ENCODE peak calls at places on chromosomes 16 and 17, in six cellular contexts. T is aorta, S is Peyer's patch, J is IMR-90, W is neuronal stem cell, V is thoracic aorta. H is an unnamed sample.
A peak's percentile ranks its signal among the peaks of the same experiment; 100 is the strongest.

GRCh38 chr17:41943492-41943891 is 13.1 kb downstream of the ODAD4 start:
- DNase-seq in S (no peak), J (no peak), T (no peak), W (no peak), V (no peak), H (no peak)

GRCh38 chr16:52466998-52467397 is 79.9 kb downstream of the TOX3 start:
- DNase-seq in J (no peak), V (no peak), S (no peak), T (no peak), W (no peak), H (no peak)

GRCh38 chr17:65170839-65171238 is 33.7 kb downstream of the RGS9 start:
- DNase-seq in J (peak; percentile 55), S (no peak), V (no peak), T (peak; percentile 63), W (no peak), H (no peak)

GRCh38 chr17:4530799-4531730 is 24.1 kb downstream of the MYBBP1A start:
- DNase-seq in J (no peak), V (no peak), W (no peak), T (no peak), S (no peak), H (no peak)

GRCh38 chr17:41695954-41696720 is 7.5 kb downstream of the EIF1 start:
- DNase-seq in S (no peak), V (no peak), W (peak; percentile 70), T (peak; percentile 73), J (peak; percentile 83), H (peak; percentile 82)

GRCh38 chr17:8292639-8293395 is 2.4 kb downstream of the SLC25A35 start:
- DNase-seq in W (no peak), V (no peak), J (no peak), T (no peak), S (no peak), H (no peak)

GRCh38 chr17:78356163-78356713 is 3.6 kb downstream of the SOCS3 start:
- DNase-seq in J (peak; percentile 98), V (no peak), W (no peak), T (peak; percentile 76), S (no peak), H (peak; percentile 86)

GRCh38 chr17:17214646-17215436 is 8.7 kb upstream of the PLD6 start:
- DNase-seq in J (no peak), T (no peak), V (no peak), S (no peak), W (no peak), H (no peak)

GRCh38 chr16:29994613-29995329 is 646 bp downstream of the HIRIP3 start:
- DNase-seq in J (peak; percentile 66), S (peak; percentile 91), V (no peak), T (peak; percentile 66), W (no peak), H (no peak)

GRCh38 chr17:55765472-55765871 is 14.6 kb downstream of the PCTP start:
- DNase-seq in J (no peak), T (no peak), S (no peak), W (no peak), V (no peak), H (no peak)

GRCh38 chr17:28261219-28261618 is 57.8 kb upstream of the TMEM97 start:
- DNase-seq in T (no peak), J (no peak), W (no peak), S (no peak), V (no peak), H (no peak)

GRCh38 chr17:56262854-56263253 is 109.6 kb downstream of the ANKFN1 start:
- DNase-seq in J (peak; percentile 7), T (no peak), S (no peak), V (no peak), W (peak; percentile 23), H (no peak)

GRCh38 chr16:50183316-50183715 is 30.2 kb downstream of the TENT4B start:
- DNase-seq in S (no peak), W (no peak), J (peak; percentile 78), V (no peak), T (no peak), H (no peak)

GRCh38 chr16:14015948-14016347 is 55.2 kb upstream of the MRTFB start:
- DNase-seq in W (no peak), T (peak; percentile 64), S (no peak), J (peak; percentile 90), V (no peak), H (no peak)

GRCh38 chr16:75476817-75477216 is 12.3 kb upstream of the TMEM170A start:
- DNase-seq in W (no peak), S (no peak), T (no peak), V (no peak), J (no peak), H (no peak)

GRCh38 chr17:52159159-52159809 is 770 bp upstream of the CA10 start:
- DNase-seq in W (no peak), V (no peak), T (no peak), S (no peak), J (no peak), H (no peak)

GRCh38 chr17:81251943-81252301 is 12.8 kb downstream of the NDUFAF8 start:
- DNase-seq in W (no peak), T (no peak), J (no peak), V (no peak), S (peak; percentile 73), H (no peak)

GRCh38 chr17:81251091-81251942 is 12.2 kb downstream of the NDUFAF8 start:
- DNase-seq in T (no peak), V (no peak), S (peak; percentile 87), J (no peak), W (no peak), H (no peak)

GRCh38 chr17:81254955-81255717 is 16.0 kb downstream of the NDUFAF8 start:
- DNase-seq in V (no peak), T (peak; percentile 88), J (peak; percentile 82), S (peak; percentile 88), W (no peak), H (no peak)

GRCh38 chr17:81252336-81253329 is 13.5 kb downstream of the NDUFAF8 start:
- DNase-seq in J (no peak), T (no peak), S (no peak), W (no peak), V (no peak), H (no peak)

DNA sequence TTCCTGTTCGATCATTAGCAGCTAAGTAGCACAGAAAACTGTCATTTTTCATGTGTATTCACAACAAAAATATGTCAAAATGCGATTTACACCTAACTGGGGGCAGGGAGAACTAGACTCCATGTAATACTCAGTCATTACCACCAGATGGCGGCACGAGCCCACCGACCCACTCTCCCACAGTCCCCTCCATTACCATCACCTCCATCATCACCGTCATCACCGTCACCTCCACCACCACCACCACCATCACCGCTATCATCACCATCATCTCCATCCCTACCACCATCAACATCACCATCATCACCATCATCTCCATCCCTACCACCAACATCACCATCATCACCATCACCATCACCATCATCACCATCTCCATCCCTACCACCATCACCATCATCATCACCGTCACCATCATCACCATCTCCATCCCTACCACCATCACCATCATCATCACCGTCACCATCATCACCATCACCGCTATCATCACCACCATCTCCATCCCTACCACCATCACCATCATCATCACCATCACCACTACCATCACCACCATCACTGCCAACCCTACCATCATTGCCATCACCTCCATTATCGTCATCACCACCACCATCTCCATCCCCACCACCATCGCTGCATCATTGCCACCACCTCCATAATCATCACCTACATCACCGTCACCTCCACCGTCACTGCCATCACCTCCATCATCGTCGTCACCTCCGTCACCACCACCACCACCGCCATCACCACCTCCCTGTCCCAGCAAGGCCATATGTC is 14.4 kb downstream of the NDUFAF8 start:
- DNase-seq in J (peak; percentile 31), S (no peak), V (no peak), T (no peak), W (no peak), H (peak; percentile 59)
- H3K27ac ChIP-seq in J (no peak overlapping the region), S (no peak overlapping the region), V (no peak overlapping the region), T (no peak overlapping the region), W (no peak overlapping the region), H (no peak overlapping the region)

DNA sequence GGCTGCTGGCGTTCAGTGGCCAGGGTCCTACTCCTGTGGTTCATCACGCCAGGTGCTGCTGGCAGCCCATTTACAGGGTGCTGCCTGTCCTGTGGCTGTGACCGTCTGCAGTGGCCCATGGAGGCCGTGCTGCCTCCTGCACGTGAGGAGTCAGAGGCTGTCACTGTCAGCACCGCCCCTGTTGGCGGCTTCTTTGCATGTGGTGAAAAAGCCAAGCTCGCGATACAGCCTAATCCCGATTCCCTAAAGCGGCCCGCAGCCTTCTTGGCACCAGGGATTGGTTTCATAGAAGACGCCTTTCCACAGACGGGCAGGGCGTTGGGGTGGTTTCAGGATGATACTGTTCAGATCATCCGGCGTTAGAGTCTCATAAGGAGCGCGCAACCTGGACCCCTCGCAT is 35.3 kb downstream of the RAB11FIP3 start:
- DNase-seq in W (no peak), J (no peak), S (no peak), T (no peak), V (no peak), H (no peak)
- H3K4me1 ChIP-seq in W (peaks cover 8% of the 10 kb centered on the region), J (peaks cover 9% of the 10 kb centered on the region), S (no peaks in the 10 kb centered on the region), T (no peaks in the 10 kb centered on the region), V (peaks cover 12% of the 10 kb centered on the region), H (no peaks in the 10 kb centered on the region)

DNA sequence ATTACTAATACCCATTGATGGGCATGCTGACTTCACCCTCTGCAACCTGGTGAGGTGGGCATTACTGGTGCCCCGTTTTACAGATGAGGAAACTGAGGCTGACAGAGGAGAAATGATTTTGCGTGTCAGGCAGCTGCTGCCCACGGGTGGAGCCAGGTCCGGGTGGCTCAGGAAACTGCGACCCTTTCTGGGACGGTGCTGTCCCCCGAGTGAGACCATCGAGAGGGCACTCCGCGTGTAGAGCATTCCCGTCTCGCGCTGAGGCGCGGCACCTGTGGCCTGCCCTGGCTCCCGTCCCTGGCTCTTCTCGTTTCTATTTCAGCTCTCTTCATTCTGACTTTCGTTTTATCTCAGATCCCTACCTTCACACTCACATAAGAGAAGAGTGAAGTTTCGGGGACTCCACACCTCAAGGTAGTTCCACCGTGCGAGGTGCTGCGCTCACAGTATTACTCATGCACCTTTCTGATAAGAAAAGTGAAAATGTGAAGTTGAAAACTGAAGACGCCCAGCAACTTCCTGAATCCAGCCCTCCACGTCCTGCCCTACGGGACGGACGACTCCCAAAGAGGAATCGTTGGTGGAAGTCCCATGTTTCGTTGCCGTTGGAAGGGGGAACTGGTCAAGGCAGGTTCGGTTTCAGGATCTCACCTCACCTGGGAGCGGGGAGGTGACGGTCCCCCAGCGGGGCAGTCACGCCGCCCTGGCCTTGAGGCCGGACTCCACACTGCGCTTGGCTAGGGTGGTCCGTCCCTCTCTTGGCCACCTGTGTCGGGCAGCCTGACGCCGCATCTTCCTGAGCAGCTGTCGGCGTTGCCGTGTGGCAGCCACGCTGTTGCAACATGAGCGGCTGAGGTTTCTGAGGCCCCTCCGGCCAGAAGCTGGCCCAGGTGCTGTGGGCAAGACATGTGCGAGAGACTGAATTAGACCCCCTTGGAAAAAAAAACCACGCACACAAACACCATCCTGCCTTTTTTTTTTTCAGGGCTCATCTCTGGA is 48.8 kb downstream of the IRF8 start:
- DNase-seq in W (no peak), J (no peak), S (no peak), V (no peak), T (no peak), H (no peak)
- H3K4me3 ChIP-seq in W (no peak overlapping the region), J (no peak overlapping the region), S (peak overlapping the region; percentile 37), V (peak overlapping the region; percentile 40), T (no peak overlapping the region), H (peak overlapping the region; percentile 47)

GRCh38 chr16:81888520-81889394 is 109.7 kb downstream of the PLCG2 start:
- DNase-seq in J (no peak), S (no peak), T (no peak), V (no peak), W (no peak), H (no peak)

GRCh38 chr16:81891734-81892364 is 112.8 kb downstream of the PLCG2 start:
- DNase-seq in V (no peak), T (no peak), W (no peak), S (no peak), J (no peak), H (no peak)

GRCh38 chr16:81885976-81886586 is 107.0 kb downstream of the PLCG2 start:
- DNase-seq in V (no peak), W (peak; percentile 15), S (no peak), T (no peak), J (peak; percentile 16), H (peak; percentile 15)

GRCh38 chr16:81894592-81894991 is 115.5 kb downstream of the PLCG2 start:
- DNase-seq in T (no peak), V (no peak), J (no peak), S (no peak), W (no peak), H (no peak)

GRCh38 chr16:81889896-81890634 is 111.0 kb downstream of the PLCG2 start:
- DNase-seq in J (peak; percentile 51), W (peak; percentile 65), V (no peak), T (no peak), S (no peak), H (peak; percentile 65)
- H3K27ac ChIP-seq in J (no peak overlapping the region), W (no peak overlapping the region), V (no peak overlapping the region), T (no peak overlapping the region), S (no peak overlapping the region), H (no peak overlapping the region)

H was measured in CD8-positive, alpha-beta T cell.